ENCODE peak calls at places on chromosomes 1 and 21, in seven cellular contexts. S, P, T, D, Q, G and M are unnamed samples.

GRCh38 chr1:234505774-234506114 is 26.8 kb upstream of the TARBP1 start:
- DNase-seq in T (no peak), D (no peak), G (no peak), P (no peak), S (no peak), Q (no peak), M (no peak)

GRCh38 chr1:46724991-46725735 is 6.2 kb upstream of the EFCAB14 start:
- DNase-seq in G (peak), D (peak), Q (peak), S (peak), P (peak), T (peak), M (peak)

GRCh38 chr1:234164098-234164709 is 209.1 kb upstream of the COA6 start:
- DNase-seq in G (no peak), T (no peak), P (no peak), Q (no peak), D (no peak), S (no peak), M (no peak)

GRCh38 chr1:188499690-188500089 is 1670.9 kb downstream of the PLA2G4A start:
- DNase-seq in P (no peak), G (no peak), Q (no peak), T (no peak), D (no peak), S (no peak), M (no peak)

GRCh38 chr1:245831518-245831917 is 675.6 kb downstream of the SMYD3 start:
- DNase-seq in Q (no peak), G (no peak), S (no peak), P (no peak), T (no peak), D (no peak), M (no peak)

GRCh38 chr1:222910699-222911098 is 95.9 kb downstream of the DISP1 start:
- DNase-seq in D (no peak), T (no peak), G (no peak), S (no peak), P (no peak), Q (no peak), M (no peak)

GRCh38 chr1:216815239-216815955 is 92.2 kb upstream of the ESRRG start:
- DNase-seq in T (peak), G (no peak), D (no peak), S (peak), Q (no peak), P (no peak), M (no peak)

GRCh38 chr21:45151484-45152115 is 77.2 kb downstream of the ADARB1 start:
- DNase-seq in P (no peak), G (no peak), D (no peak), Q (no peak), T (no peak), S (no peak), M (no peak)

GRCh38 chr1:201456499-201457309 is 12.3 kb downstream of the PHLDA3 start:
- DNase-seq in T (peak), Q (no peak), P (no peak), D (peak), S (peak), G (no peak), M (no peak)

GRCh38 chr1:204146309-204146708 is 5.5 kb downstream of the ETNK2 start:
- DNase-seq in Q (no peak), S (no peak), D (no peak), T (no peak), P (no peak), G (no peak), M (peak)

GRCh38 chr1:93411000-93411399 is 36.9 kb upstream of the FNBP1L start:
- DNase-seq in Q (no peak), D (no peak), P (no peak), T (no peak), S (no peak), G (no peak), M (no peak)

GRCh38 chr1:49060766-49061165 is 284.1 kb upstream of the BEND5 start:
- DNase-seq in D (no peak), G (no peak), S (no peak), T (no peak), P (no peak), Q (no peak), M (no peak)

GRCh38 chr1:94683886-94684285 is 136.3 kb upstream of the SLC44A3 start:
- DNase-seq in D (no peak), S (no peak), T (no peak), P (no peak), Q (no peak), G (no peak), M (no peak)
- TF ChIP-seq CTCF in D (no peak), S (no peak), T (no peak), P (no peak), Q (no peak), G (no peak), M (no peak)

GRCh38 chr1:202957733-202958543 is at the start of gene ADIPOR1:
- DNase-seq in Q (peak), S (peak), D (peak), G (peak), T (peak), P (peak), M (peak)
- TF ChIP-seq CTCF in Q (no peak), S (no peak), D (no peak), G (peak), T (peak), P (no peak), M (peak)

DNA sequence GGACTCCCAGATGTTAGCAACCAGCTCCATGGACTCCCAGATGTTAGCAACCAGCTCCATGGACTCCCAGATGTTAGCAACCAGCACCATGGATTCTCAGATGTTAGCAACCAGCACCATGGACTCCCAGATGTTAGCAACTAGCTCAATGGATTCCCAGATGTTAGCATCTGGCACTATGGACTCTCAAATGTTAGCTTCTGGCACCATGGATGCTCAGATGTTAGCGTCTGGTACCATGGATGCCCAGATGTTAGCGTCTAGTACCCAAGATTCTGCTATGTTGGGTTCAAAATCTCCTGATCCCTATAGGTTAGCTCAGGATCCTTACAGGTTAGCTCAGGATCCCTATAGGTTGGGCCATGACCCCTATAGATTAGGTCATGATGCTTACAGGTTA is 8.8 kb downstream of the SON start:
- DNase-seq in P (no peak), G (no peak), Q (no peak), T (no peak), D (no peak), S (no peak), M (no peak)
- TF ChIP-seq CTCF in P (no peak), G (no peak), Q (no peak), T (no peak), D (no peak), S (no peak), M (no peak)

DNA sequence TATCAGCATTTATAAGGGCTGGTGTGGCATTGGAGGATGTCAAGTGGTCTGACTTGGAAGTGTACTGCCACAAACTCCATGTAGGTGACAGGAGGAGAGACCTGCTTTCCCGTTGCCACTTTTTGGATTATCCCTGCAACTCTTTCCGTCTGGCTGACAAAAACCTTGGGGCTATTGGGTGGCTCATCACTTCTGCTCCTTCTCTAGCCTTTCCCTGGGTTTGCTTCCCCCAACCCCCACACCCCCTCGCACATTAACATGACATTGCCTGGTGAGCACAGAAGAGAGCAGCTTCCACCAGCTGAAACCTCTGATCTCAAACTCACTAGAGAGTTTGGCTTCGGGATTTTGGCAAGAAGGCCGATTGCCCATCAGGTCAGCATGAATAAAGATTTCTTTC is 39.2 kb downstream of the PROX1 start:
- DNase-seq in P (no peak), S (no peak), G (no peak), Q (no peak), D (no peak), T (no peak), M (no peak)
- TF ChIP-seq CTCF in P (no peak), S (no peak), G (no peak), Q (no peak), D (no peak), T (no peak), M (no peak)

GRCh38 chr1:63920154-63921117 is 146.6 kb downstream of the ROR1 start:
- DNase-seq in S (no peak), P (no peak), T (no peak), Q (no peak), D (no peak), G (no peak), M (no peak)
- TF ChIP-seq CTCF in S (peak), P (no peak), T (peak), Q (no peak), D (no peak), G (no peak), M (no peak)

GRCh38 chr1:7561331-7561921 is 209.7 kb upstream of the VAMP3 start:
- DNase-seq in T (no peak), D (no peak), Q (no peak), P (no peak), S (no peak), G (peak), M (no peak)
- TF ChIP-seq CTCF in T (peak), D (no peak), Q (no peak), P (peak), S (peak), G (peak), M (peak)

DNA sequence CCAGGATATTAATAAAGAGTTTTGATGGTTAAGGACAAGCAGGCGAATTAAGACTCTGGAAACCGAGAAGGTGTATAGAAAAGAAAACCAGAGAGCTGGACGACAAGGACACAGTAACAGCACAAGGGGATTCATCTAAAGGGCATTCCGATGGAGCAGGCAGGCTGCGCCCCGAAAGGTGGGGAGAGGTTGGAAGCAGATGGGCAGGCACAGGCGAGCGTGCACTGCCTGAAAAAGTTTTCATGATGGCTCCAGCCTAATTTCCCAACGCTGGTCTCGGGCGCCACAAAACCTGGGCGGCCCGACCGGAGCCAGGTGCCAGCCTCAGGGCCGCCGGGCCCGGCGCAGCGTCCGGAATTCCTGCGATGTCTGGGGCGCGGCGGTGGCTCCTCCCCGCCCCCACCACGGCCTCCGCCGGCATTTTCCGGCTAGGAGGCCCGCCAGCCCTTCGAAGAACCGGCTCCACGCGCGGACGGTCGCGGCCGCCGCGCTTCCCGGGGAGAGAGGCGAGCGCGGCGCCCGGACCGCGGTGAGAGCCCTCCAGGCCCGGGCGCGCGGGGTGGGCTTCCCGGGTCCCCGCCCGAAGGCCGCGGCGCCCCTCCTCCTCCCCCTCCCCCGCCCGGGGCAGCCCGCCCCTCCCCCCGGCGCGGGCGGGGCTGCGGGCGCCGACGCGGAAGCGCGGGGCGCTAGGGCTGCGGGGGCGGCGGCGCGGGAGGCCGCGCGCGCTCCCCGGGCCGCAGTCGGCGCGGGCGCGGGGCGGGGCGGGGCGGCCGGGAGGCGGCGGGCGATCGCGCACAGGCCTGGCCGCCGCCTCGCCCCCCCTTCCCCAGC is 701 bp upstream of the DYRK1A start:
- DNase-seq in S (peak), P (no peak), T (peak), G (peak), D (peak), Q (peak), M (peak)
- TF ChIP-seq CTCF in S (no peak), P (no peak), T (no peak), G (no peak), D (no peak), Q (no peak), M (no peak)

GRCh38 chr1:164689672-164690655 is 131.0 kb downstream of the PBX1 start:
- DNase-seq in T (no peak), G (no peak), Q (no peak), S (no peak), P (no peak), D (no peak), M (no peak)

GRCh38 chr1:164692420-164692819 is 133.4 kb downstream of the PBX1 start:
- DNase-seq in S (no peak), G (no peak), D (no peak), Q (no peak), T (no peak), P (no peak), M (no peak)

GRCh38 chr1:164685247-164685646 is 126.3 kb downstream of the PBX1 start:
- DNase-seq in Q (no peak), D (no peak), P (no peak), T (no peak), G (no peak), S (no peak), M (no peak)

GRCh38 chr1:164685656-164686055 is 126.7 kb downstream of the PBX1 start:
- DNase-seq in T (no peak), Q (no peak), D (no peak), G (no peak), P (no peak), S (no peak), M (no peak)

GRCh38 chr1:164688791-164689190 is 129.8 kb downstream of the PBX1 start:
- DNase-seq in S (no peak), Q (no peak), P (no peak), D (no peak), G (no peak), T (no peak), M (no peak)
- TF ChIP-seq CTCF in S (no peak), Q (no peak), P (no peak), D (no peak), G (no peak), T (no peak), M (no peak)